ENCODE peak calls at places on chromosomes 16 and 17, in six cellular contexts. H is epithelial cell of proximal tubule, R is Caco-2, N is dorsolateral prefrontal cortex, P is GM20000, I is AG09319. S is an unnamed sample.
A peak's percentile ranks its signal among the peaks of the same experiment; 100 is the strongest.

GRCh38 chr16:11632455-11632921 is 35.8 kb upstream of the SNN start:
- DNase-seq in H (peak; percentile 36), R (peak; percentile 54), N (peak; percentile 55), P (no peak), I (peak; percentile 66), S (no peak)

GRCh38 chr16:14302031-14302398 is 230.9 kb downstream of the MRTFB start:
- DNase-seq in H (no peak), R (peak; percentile 69), N (peak; percentile 62), P (peak; percentile 96), I (peak; percentile 44), S (no peak)

GRCh38 chr16:70689035-70689969 is 3.4 kb upstream of the MTSS2 start:
- DNase-seq in H (no peak), R (peak; percentile 50), N (no peak), P (no peak), I (no peak), S (no peak)

GRCh38 chr16:4882261-4882632 is 35.0 kb downstream of the UBN1 start:
- DNase-seq in H (no peak), R (no peak), N (no peak), P (no peak), I (peak; percentile 67), S (no peak)

GRCh38 chr16:1678500-1679098 is 520 bp downstream of the JPT2 start:
- DNase-seq in H (no peak), R (peak; percentile 27), N (no peak), P (no peak), I (no peak), S (peak; percentile 38)

GRCh38 chr17:75011788-75012319 is 616 bp upstream of the MRPL58 start:
- DNase-seq in H (no peak), R (no peak), N (peak; percentile 63), P (peak; percentile 11), I (no peak), S (no peak)

GRCh38 chr16:82605863-82606620 is 20.7 kb upstream of the CDH13 start:
- DNase-seq in H (no peak), R (peak; percentile 67), N (no peak), P (no peak), I (no peak), S (no peak)

GRCh38 chr16:11792404-11793260 is 4.4 kb downstream of the ZC3H7A start:
- DNase-seq in H (no peak), R (peak; percentile 14), N (no peak), P (no peak), I (no peak), S (no peak)

DNA sequence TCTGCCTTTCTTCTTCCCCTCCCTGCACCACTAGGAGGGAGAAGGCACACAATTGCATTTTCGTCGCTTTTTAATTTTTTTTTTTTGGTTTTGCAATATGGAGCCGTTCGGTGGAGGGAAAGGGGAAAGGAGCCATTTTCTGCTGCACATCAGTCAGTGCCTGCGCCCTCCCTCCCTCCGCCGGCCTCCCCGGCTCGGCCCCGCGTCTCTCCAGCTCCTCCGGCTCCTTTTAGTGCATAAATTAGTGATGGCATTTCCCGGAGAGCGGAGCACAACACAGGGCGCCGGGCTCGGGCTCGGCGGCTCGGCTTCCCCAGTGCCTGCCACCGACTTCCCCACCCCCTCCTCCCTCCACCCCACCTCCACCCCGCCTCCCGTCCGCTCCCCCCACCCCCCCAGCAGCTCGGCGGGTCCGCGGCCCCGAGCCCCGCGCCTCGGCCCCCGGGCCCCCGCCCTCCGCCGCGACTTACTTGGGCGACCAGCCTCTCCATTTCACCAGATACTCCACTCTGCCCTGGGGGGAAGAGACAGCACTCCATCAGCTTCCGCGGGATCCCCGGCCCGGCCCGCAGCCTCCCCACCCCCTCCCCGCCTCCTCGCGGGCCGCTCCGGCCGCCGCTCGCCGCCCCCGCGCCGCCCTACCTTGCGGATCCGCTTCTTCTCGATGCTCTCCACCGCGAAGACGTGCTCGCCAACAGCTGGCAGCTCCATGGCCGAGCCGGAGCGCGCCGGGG is 532 bp downstream of the CBX4 start:
- DNase-seq in H (no peak), R (peak; percentile 55), N (peak; percentile 75), P (peak; percentile 78), I (no peak), S (peak; percentile 47)
- TF ChIP-seq CTCF in H (peak; percentile 3), R (no peak), N (peak; percentile 25), P (no peak), I (no peak), S (no peak)

GRCh38 chr16:81035975-81036750 is 521 bp downstream of the ATMIN start:
- DNase-seq in H (no peak), R (peak; percentile 70), N (peak; percentile 68), P (peak; percentile 69), I (no peak), S (no peak)
- TF ChIP-seq CTCF in H (no peak), R (no peak), N (no peak), P (no peak), I (no peak), S (no peak)

GRCh38 chr17:17938388-17939107 is 33.7 kb downstream of the TOM1L2 start:
- DNase-seq in H (no peak), R (no peak), N (no peak), P (no peak), I (no peak), S (no peak)
- TF ChIP-seq CTCF in H (no peak), R (no peak), N (no peak), P (no peak), I (no peak), S (no peak)

DNA sequence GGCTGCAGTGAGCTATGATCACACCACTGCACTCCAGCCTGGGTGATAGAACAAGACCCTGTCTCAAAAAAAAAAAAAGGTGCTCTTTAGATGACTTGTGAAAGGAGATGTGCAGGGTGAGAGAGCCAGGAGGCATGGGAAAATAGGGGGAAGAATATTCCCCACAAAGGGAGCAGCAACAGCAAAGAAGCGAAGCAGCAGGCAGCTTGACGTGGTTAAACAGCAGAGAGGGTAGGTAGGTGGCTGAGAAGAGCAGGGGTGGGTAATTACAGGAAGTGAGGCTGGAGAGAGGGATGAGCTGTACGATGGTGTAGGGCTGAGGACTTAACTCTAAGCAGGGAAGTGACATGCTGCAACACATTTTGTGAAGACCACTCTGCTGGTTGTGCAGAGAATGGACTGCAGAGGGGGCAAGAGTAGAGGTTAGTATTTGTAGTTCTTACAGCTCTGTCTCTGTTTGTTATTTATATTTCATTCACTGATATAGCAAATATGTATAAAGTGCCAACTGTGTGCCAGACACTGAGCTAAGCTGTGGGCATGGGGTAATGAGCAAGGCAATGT is 1.6 kb downstream of the HEATR3 start:
- DNase-seq in H (no peak), R (peak; percentile 26), N (no peak), P (peak; percentile 57), I (peak; percentile 34), S (no peak)
- TF ChIP-seq CTCF in H (peak; percentile 66), R (no peak), N (no peak), P (peak; percentile 28), I (peak; percentile 73), S (no peak)

GRCh38 chr17:29568331-29569244 is at the start of gene TP53I13:
- DNase-seq in H (no peak), R (peak; percentile 93), N (peak; percentile 84), P (peak; percentile 96), I (peak; percentile 49), S (peak; percentile 74)

GRCh38 chr17:29563816-29564215 is 3.0 kb downstream of the ABHD15 start:
- DNase-seq in H (no peak), R (no peak), N (no peak), P (no peak), I (no peak), S (no peak)

GRCh38 chr17:29566473-29567361 is at the start of gene ABHD15:
- DNase-seq in H (no peak), R (peak; percentile 83), N (peak; percentile 78), P (peak; percentile 86), I (peak; percentile 27), S (peak; percentile 67)

GRCh38 chr17:29567362-29568330 is 809 bp upstream of the ABHD15 start:
- DNase-seq in H (no peak), R (peak; percentile 86), N (peak; percentile 75), P (peak; percentile 92), I (no peak), S (peak; percentile 71)

GRCh38 chr17:29565643-29566472 is 979 bp downstream of the ABHD15 start:
- DNase-seq in H (no peak), R (peak; percentile 72), N (peak; percentile 47), P (peak; percentile 74), I (no peak), S (peak; percentile 52)
- TF ChIP-seq CTCF in H (peak; percentile 29), R (peak; percentile 16), N (no peak), P (no peak), I (no peak), S (no peak)

GRCh38 chr17:28644782-28645575 is at the start of gene BLTP2:
- DNase-seq in H (no peak), R (peak; percentile 96), N (peak; percentile 97), P (peak; percentile 99), I (peak; percentile 86), S (peak; percentile 90)
- TF ChIP-seq CTCF in H (no peak), R (no peak), N (peak; percentile 55), P (no peak), I (no peak), S (no peak)

GRCh38 chr16:50839920-50840729 is 98.2 kb downstream of the CYLD start:
- DNase-seq in H (no peak), R (no peak), N (no peak), P (no peak), I (no peak), S (no peak)
- TF ChIP-seq CTCF in H (peak; percentile 41), R (no peak), N (no peak), P (no peak), I (no peak), S (no peak)

GRCh38 chr16:87437911-87438610 is 45.9 kb downstream of the MAP1LC3B start:
- DNase-seq in H (no peak), R (no peak), N (no peak), P (no peak), I (no peak), S (no peak)
- TF ChIP-seq CTCF in H (no peak), R (no peak), N (no peak), P (no peak), I (no peak), S (no peak)

GRCh38 chr17:42609182-42609813 is at the start of the genes RETREG3 and TUBG1:
- DNase-seq in H (peak; percentile 90), R (peak; percentile 99), N (peak; percentile 99), P (peak; percentile 99), I (peak; percentile 98), S (peak; percentile 98)
- TF ChIP-seq CTCF in H (peak; percentile 44), R (peak; percentile 21), N (peak; percentile 47), P (no peak), I (no peak), S (no peak)

GRCh38 chr17:27620721-27621120 is 10.3 kb upstream of the LGALS9 start:
- DNase-seq in H (no peak), R (no peak), N (no peak), P (no peak), I (no peak), S (no peak)
- TF ChIP-seq CTCF in H (no peak), R (no peak), N (no peak), P (no peak), I (no peak), S (no peak)

S was measured in natural killer cell.